ENCODE peak calls at places on chromosomes 3 and 15, in eight cellular contexts. One of them, this sample, is unnamed.

GRCh38 chr3:12042638-12043037 is 38.5 kb downstream of the SYN2 start:
- DNase-seq in stimulated activated CD4-positive, alpha-beta T cell treated with anti-CD3 and anti-CD28 coated beads, Interleukin-2, amount 100 ng/mL, for 48 hours: no peak
- DNase-seq in AG20443: no peak
- DNase-seq in GM06990: no peak
- DNase-seq in activated CD4-positive, alpha-beta T cell treated with anti-CD3 and anti-CD28 coated beads, Interleukin-2, amount 10 ng/mL, durations not matched to agents 7 days and 5 days: no peak
- DNase-seq in kidney tubule cell: no peak
- DNase-seq in nucleus accumbens: no peak
- DNase-seq in EL: no peak
- DNase-seq in this sample: no peak

GRCh38 chr3:18559323-18559972 is 134.3 kb upstream of the SATB1 start:
- DNase-seq in stimulated activated CD4-positive, alpha-beta T cell treated with anti-CD3 and anti-CD28 coated beads, Interleukin-2, amount 100 ng/mL, for 48 hours: peak
- DNase-seq in AG20443: peak
- DNase-seq in GM06990: no peak
- DNase-seq in activated CD4-positive, alpha-beta T cell treated with anti-CD3 and anti-CD28 coated beads, Interleukin-2, amount 10 ng/mL, durations not matched to agents 7 days and 5 days: peak
- DNase-seq in kidney tubule cell: peak
- DNase-seq in nucleus accumbens: no peak
- DNase-seq in EL: peak
- DNase-seq in this sample: peak

GRCh38 chr3:117955196-117955595 is 1079.5 kb downstream of the IGSF11 start:
- DNase-seq in stimulated activated CD4-positive, alpha-beta T cell treated with anti-CD3 and anti-CD28 coated beads, Interleukin-2, amount 100 ng/mL, for 48 hours: no peak
- DNase-seq in AG20443: peak
- DNase-seq in GM06990: no peak
- DNase-seq in activated CD4-positive, alpha-beta T cell treated with anti-CD3 and anti-CD28 coated beads, Interleukin-2, amount 10 ng/mL, durations not matched to agents 7 days and 5 days: no peak
- DNase-seq in kidney tubule cell: no peak
- DNase-seq in nucleus accumbens: no peak
- DNase-seq in EL: peak
- DNase-seq in this sample: no peak

GRCh38 chr3:4670352-4670751 is 177.2 kb downstream of the ITPR1 start:
- DNase-seq in stimulated activated CD4-positive, alpha-beta T cell treated with anti-CD3 and anti-CD28 coated beads, Interleukin-2, amount 100 ng/mL, for 48 hours: no peak
- DNase-seq in AG20443: peak
- DNase-seq in GM06990: no peak
- DNase-seq in activated CD4-positive, alpha-beta T cell treated with anti-CD3 and anti-CD28 coated beads, Interleukin-2, amount 10 ng/mL, durations not matched to agents 7 days and 5 days: no peak
- DNase-seq in kidney tubule cell: peak
- DNase-seq in nucleus accumbens: no peak
- DNase-seq in EL: peak
- DNase-seq in this sample: no peak

GRCh38 chr3:101946906-101947305 is 97.6 kb downstream of the NFKBIZ start:
- DNase-seq in stimulated activated CD4-positive, alpha-beta T cell treated with anti-CD3 and anti-CD28 coated beads, Interleukin-2, amount 100 ng/mL, for 48 hours: no peak
- DNase-seq in AG20443: no peak
- DNase-seq in GM06990: no peak
- DNase-seq in activated CD4-positive, alpha-beta T cell treated with anti-CD3 and anti-CD28 coated beads, Interleukin-2, amount 10 ng/mL, durations not matched to agents 7 days and 5 days: no peak
- DNase-seq in kidney tubule cell: no peak
- DNase-seq in nucleus accumbens: no peak
- DNase-seq in EL: no peak
- DNase-seq in this sample: no peak

GRCh38 chr15:42133892-42134502 is 22.4 kb downstream of the PLA2G4F start:
- DNase-seq in stimulated activated CD4-positive, alpha-beta T cell treated with anti-CD3 and anti-CD28 coated beads, Interleukin-2, amount 100 ng/mL, for 48 hours: peak
- DNase-seq in AG20443: peak
- DNase-seq in GM06990: no peak
- DNase-seq in activated CD4-positive, alpha-beta T cell treated with anti-CD3 and anti-CD28 coated beads, Interleukin-2, amount 10 ng/mL, durations not matched to agents 7 days and 5 days: peak
- DNase-seq in kidney tubule cell: peak
- DNase-seq in nucleus accumbens: peak
- DNase-seq in EL: peak
- DNase-seq in this sample: peak

GRCh38 chr3:13894812-13895154 is 14.9 kb upstream of the WNT7A start:
- DNase-seq in stimulated activated CD4-positive, alpha-beta T cell treated with anti-CD3 and anti-CD28 coated beads, Interleukin-2, amount 100 ng/mL, for 48 hours: no peak
- DNase-seq in AG20443: no peak
- DNase-seq in GM06990: peak
- DNase-seq in activated CD4-positive, alpha-beta T cell treated with anti-CD3 and anti-CD28 coated beads, Interleukin-2, amount 10 ng/mL, durations not matched to agents 7 days and 5 days: no peak
- DNase-seq in kidney tubule cell: no peak
- DNase-seq in nucleus accumbens: no peak
- DNase-seq in EL: no peak
- DNase-seq in this sample: no peak

GRCh38 chr15:66824374-66824773 is 122.3 kb downstream of the SMAD6 start:
- DNase-seq in stimulated activated CD4-positive, alpha-beta T cell treated with anti-CD3 and anti-CD28 coated beads, Interleukin-2, amount 100 ng/mL, for 48 hours: no peak
- DNase-seq in AG20443: no peak
- DNase-seq in GM06990: no peak
- DNase-seq in activated CD4-positive, alpha-beta T cell treated with anti-CD3 and anti-CD28 coated beads, Interleukin-2, amount 10 ng/mL, durations not matched to agents 7 days and 5 days: no peak
- DNase-seq in kidney tubule cell: no peak
- DNase-seq in nucleus accumbens: no peak
- DNase-seq in EL: no peak
- DNase-seq in this sample: no peak

GRCh38 chr3:3023106-3023505 is 87.1 kb downstream of the IL5RA start:
- DNase-seq in stimulated activated CD4-positive, alpha-beta T cell treated with anti-CD3 and anti-CD28 coated beads, Interleukin-2, amount 100 ng/mL, for 48 hours: no peak
- DNase-seq in AG20443: no peak
- DNase-seq in GM06990: no peak
- DNase-seq in activated CD4-positive, alpha-beta T cell treated with anti-CD3 and anti-CD28 coated beads, Interleukin-2, amount 10 ng/mL, durations not matched to agents 7 days and 5 days: no peak
- DNase-seq in kidney tubule cell: peak
- DNase-seq in nucleus accumbens: no peak
- DNase-seq in EL: no peak
- DNase-seq in this sample: no peak

GRCh38 chr15:25939122-25939521 is 76.0 kb upstream of the ATP10A start:
- DNase-seq in stimulated activated CD4-positive, alpha-beta T cell treated with anti-CD3 and anti-CD28 coated beads, Interleukin-2, amount 100 ng/mL, for 48 hours: no peak
- DNase-seq in AG20443: peak
- DNase-seq in GM06990: peak
- DNase-seq in activated CD4-positive, alpha-beta T cell treated with anti-CD3 and anti-CD28 coated beads, Interleukin-2, amount 10 ng/mL, durations not matched to agents 7 days and 5 days: no peak
- DNase-seq in kidney tubule cell: no peak
- DNase-seq in nucleus accumbens: no peak
- DNase-seq in EL: no peak
- DNase-seq in this sample: no peak

GRCh38 chr3:129892486-129892856 is 1.0 kb downstream of the TMCC1 start:
- DNase-seq in stimulated activated CD4-positive, alpha-beta T cell treated with anti-CD3 and anti-CD28 coated beads, Interleukin-2, amount 100 ng/mL, for 48 hours: peak
- DNase-seq in AG20443: no peak
- DNase-seq in GM06990: no peak
- DNase-seq in activated CD4-positive, alpha-beta T cell treated with anti-CD3 and anti-CD28 coated beads, Interleukin-2, amount 10 ng/mL, durations not matched to agents 7 days and 5 days: peak
- DNase-seq in kidney tubule cell: no peak
- DNase-seq in nucleus accumbens: no peak
- DNase-seq in EL: no peak
- DNase-seq in this sample: no peak

GRCh38 chr3:82261013-82261412 is 499.6 kb upstream of the GBE1 start:
- DNase-seq in stimulated activated CD4-positive, alpha-beta T cell treated with anti-CD3 and anti-CD28 coated beads, Interleukin-2, amount 100 ng/mL, for 48 hours: no peak
- DNase-seq in AG20443: no peak
- DNase-seq in GM06990: no peak
- DNase-seq in activated CD4-positive, alpha-beta T cell treated with anti-CD3 and anti-CD28 coated beads, Interleukin-2, amount 10 ng/mL, durations not matched to agents 7 days and 5 days: no peak
- DNase-seq in kidney tubule cell: no peak
- DNase-seq in nucleus accumbens: no peak
- DNase-seq in EL: no peak
- DNase-seq in this sample: no peak

GRCh38 chr3:134535186-134535974 is 49.5 kb downstream of the CEP63 start:
- DNase-seq in stimulated activated CD4-positive, alpha-beta T cell treated with anti-CD3 and anti-CD28 coated beads, Interleukin-2, amount 100 ng/mL, for 48 hours: no peak
- DNase-seq in AG20443: no peak
- DNase-seq in GM06990: no peak
- DNase-seq in activated CD4-positive, alpha-beta T cell treated with anti-CD3 and anti-CD28 coated beads, Interleukin-2, amount 10 ng/mL, durations not matched to agents 7 days and 5 days: no peak
- DNase-seq in kidney tubule cell: no peak
- DNase-seq in nucleus accumbens: no peak
- DNase-seq in EL: no peak
- DNase-seq in this sample: no peak

GRCh38 chr3:132164469-132165092 is 129.8 kb upstream of the CPNE4 start:
- DNase-seq in stimulated activated CD4-positive, alpha-beta T cell treated with anti-CD3 and anti-CD28 coated beads, Interleukin-2, amount 100 ng/mL, for 48 hours: no peak
- DNase-seq in AG20443: no peak
- DNase-seq in GM06990: no peak
- DNase-seq in activated CD4-positive, alpha-beta T cell treated with anti-CD3 and anti-CD28 coated beads, Interleukin-2, amount 10 ng/mL, durations not matched to agents 7 days and 5 days: no peak
- DNase-seq in kidney tubule cell: peak
- DNase-seq in nucleus accumbens: no peak
- DNase-seq in EL: peak
- DNase-seq in this sample: no peak

GRCh38 chr15:69834756-69835155 is 263.0 kb downstream of the TLE3 start:
- DNase-seq in stimulated activated CD4-positive, alpha-beta T cell treated with anti-CD3 and anti-CD28 coated beads, Interleukin-2, amount 100 ng/mL, for 48 hours: no peak
- DNase-seq in AG20443: peak
- DNase-seq in GM06990: no peak
- DNase-seq in activated CD4-positive, alpha-beta T cell treated with anti-CD3 and anti-CD28 coated beads, Interleukin-2, amount 10 ng/mL, durations not matched to agents 7 days and 5 days: no peak
- DNase-seq in kidney tubule cell: no peak
- DNase-seq in nucleus accumbens: no peak
- DNase-seq in EL: no peak
- DNase-seq in this sample: no peak

GRCh38 chr3:176262071-176262470 is 935.2 kb downstream of the TBL1XR1 start:
- DNase-seq in stimulated activated CD4-positive, alpha-beta T cell treated with anti-CD3 and anti-CD28 coated beads, Interleukin-2, amount 100 ng/mL, for 48 hours: no peak
- DNase-seq in AG20443: no peak
- DNase-seq in GM06990: no peak
- DNase-seq in activated CD4-positive, alpha-beta T cell treated with anti-CD3 and anti-CD28 coated beads, Interleukin-2, amount 10 ng/mL, durations not matched to agents 7 days and 5 days: no peak
- DNase-seq in kidney tubule cell: no peak
- DNase-seq in nucleus accumbens: no peak
- DNase-seq in EL: no peak
- DNase-seq in this sample: no peak

GRCh38 chr15:40045572-40046217 is 6.7 kb upstream of the SRP14 start:
- DNase-seq in stimulated activated CD4-positive, alpha-beta T cell treated with anti-CD3 and anti-CD28 coated beads, Interleukin-2, amount 100 ng/mL, for 48 hours: no peak
- DNase-seq in AG20443: no peak
- DNase-seq in GM06990: no peak
- DNase-seq in activated CD4-positive, alpha-beta T cell treated with anti-CD3 and anti-CD28 coated beads, Interleukin-2, amount 10 ng/mL, durations not matched to agents 7 days and 5 days: no peak
- DNase-seq in kidney tubule cell: no peak
- DNase-seq in nucleus accumbens: no peak
- DNase-seq in EL: no peak
- DNase-seq in this sample: no peak

GRCh38 chr15:101107625-101108457 is 144.0 kb downstream of the CHSY1 start:
- DNase-seq in stimulated activated CD4-positive, alpha-beta T cell treated with anti-CD3 and anti-CD28 coated beads, Interleukin-2, amount 100 ng/mL, for 48 hours: no peak
- DNase-seq in AG20443: no peak
- DNase-seq in GM06990: no peak
- DNase-seq in activated CD4-positive, alpha-beta T cell treated with anti-CD3 and anti-CD28 coated beads, Interleukin-2, amount 10 ng/mL, durations not matched to agents 7 days and 5 days: no peak
- DNase-seq in kidney tubule cell: no peak
- DNase-seq in nucleus accumbens: no peak
- DNase-seq in EL: no peak
- DNase-seq in this sample: no peak

GRCh38 chr15:61155741-61156700 is 73.1 kb downstream of the RORA start:
- DNase-seq in stimulated activated CD4-positive, alpha-beta T cell treated with anti-CD3 and anti-CD28 coated beads, Interleukin-2, amount 100 ng/mL, for 48 hours: no peak
- DNase-seq in AG20443: peak
- DNase-seq in GM06990: no peak
- DNase-seq in activated CD4-positive, alpha-beta T cell treated with anti-CD3 and anti-CD28 coated beads, Interleukin-2, amount 10 ng/mL, durations not matched to agents 7 days and 5 days: no peak
- DNase-seq in kidney tubule cell: peak
- DNase-seq in nucleus accumbens: no peak
- DNase-seq in EL: peak
- DNase-seq in this sample: no peak

GRCh38 chr3:125496701-125497100 is 23.3 kb downstream of the SNX4 start:
- DNase-seq in stimulated activated CD4-positive, alpha-beta T cell treated with anti-CD3 and anti-CD28 coated beads, Interleukin-2, amount 100 ng/mL, for 48 hours: no peak
- DNase-seq in AG20443: no peak
- DNase-seq in GM06990: no peak
- DNase-seq in activated CD4-positive, alpha-beta T cell treated with anti-CD3 and anti-CD28 coated beads, Interleukin-2, amount 10 ng/mL, durations not matched to agents 7 days and 5 days: no peak
- DNase-seq in kidney tubule cell: no peak
- DNase-seq in nucleus accumbens: no peak
- DNase-seq in EL: no peak
- DNase-seq in this sample: no peak

GRCh38 chr3:126983653-126984390 is 907 bp downstream of the PLXNA1 start:
- DNase-seq in stimulated activated CD4-positive, alpha-beta T cell treated with anti-CD3 and anti-CD28 coated beads, Interleukin-2, amount 100 ng/mL, for 48 hours: peak
- DNase-seq in AG20443: peak
- DNase-seq in GM06990: no peak
- DNase-seq in activated CD4-positive, alpha-beta T cell treated with anti-CD3 and anti-CD28 coated beads, Interleukin-2, amount 10 ng/mL, durations not matched to agents 7 days and 5 days: peak
- DNase-seq in kidney tubule cell: peak
- DNase-seq in nucleus accumbens: no peak
- DNase-seq in EL: peak
- DNase-seq in this sample: peak

GRCh38 chr3:173467501-173467900 is 70.0 kb downstream of the NLGN1 start:
- DNase-seq in stimulated activated CD4-positive, alpha-beta T cell treated with anti-CD3 and anti-CD28 coated beads, Interleukin-2, amount 100 ng/mL, for 48 hours: no peak
- DNase-seq in AG20443: no peak
- DNase-seq in GM06990: no peak
- DNase-seq in activated CD4-positive, alpha-beta T cell treated with anti-CD3 and anti-CD28 coated beads, Interleukin-2, amount 10 ng/mL, durations not matched to agents 7 days and 5 days: no peak
- DNase-seq in kidney tubule cell: no peak
- DNase-seq in nucleus accumbens: no peak
- DNase-seq in EL: peak
- DNase-seq in this sample: no peak

GRCh38 chr15:79541176-79541575 is 109.0 kb downstream of the MINAR1 start:
- DNase-seq in stimulated activated CD4-positive, alpha-beta T cell treated with anti-CD3 and anti-CD28 coated beads, Interleukin-2, amount 100 ng/mL, for 48 hours: no peak
- DNase-seq in AG20443: no peak
- DNase-seq in GM06990: no peak
- DNase-seq in activated CD4-positive, alpha-beta T cell treated with anti-CD3 and anti-CD28 coated beads, Interleukin-2, amount 10 ng/mL, durations not matched to agents 7 days and 5 days: no peak
- DNase-seq in kidney tubule cell: no peak
- DNase-seq in nucleus accumbens: no peak
- DNase-seq in EL: no peak
- DNase-seq in this sample: no peak

GRCh38 chr15:41603941-41604660 is 45.1 kb downstream of the TYRO3 start:
- DNase-seq in stimulated activated CD4-positive, alpha-beta T cell treated with anti-CD3 and anti-CD28 coated beads, Interleukin-2, amount 100 ng/mL, for 48 hours: peak
- DNase-seq in AG20443: peak
- DNase-seq in GM06990: peak
- DNase-seq in activated CD4-positive, alpha-beta T cell treated with anti-CD3 and anti-CD28 coated beads, Interleukin-2, amount 10 ng/mL, durations not matched to agents 7 days and 5 days: peak
- DNase-seq in kidney tubule cell: peak
- DNase-seq in nucleus accumbens: peak
- DNase-seq in EL: peak
- DNase-seq in this sample: peak

GRCh38 chr15:49438970-49439631 is 16.1 kb downstream of the FGF7 start:
- DNase-seq in stimulated activated CD4-positive, alpha-beta T cell treated with anti-CD3 and anti-CD28 coated beads, Interleukin-2, amount 100 ng/mL, for 48 hours: no peak
- DNase-seq in AG20443: no peak
- DNase-seq in GM06990: no peak
- DNase-seq in activated CD4-positive, alpha-beta T cell treated with anti-CD3 and anti-CD28 coated beads, Interleukin-2, amount 10 ng/mL, durations not matched to agents 7 days and 5 days: no peak
- DNase-seq in kidney tubule cell: no peak
- DNase-seq in nucleus accumbens: no peak
- DNase-seq in EL: no peak
- DNase-seq in this sample: no peak

GRCh38 chr3:118863731-118864322 is 170.8 kb downstream of the IGSF11 start:
- DNase-seq in stimulated activated CD4-positive, alpha-beta T cell treated with anti-CD3 and anti-CD28 coated beads, Interleukin-2, amount 100 ng/mL, for 48 hours: no peak
- DNase-seq in AG20443: no peak
- DNase-seq in GM06990: no peak
- DNase-seq in activated CD4-positive, alpha-beta T cell treated with anti-CD3 and anti-CD28 coated beads, Interleukin-2, amount 10 ng/mL, durations not matched to agents 7 days and 5 days: no peak
- DNase-seq in kidney tubule cell: no peak
- DNase-seq in nucleus accumbens: no peak
- DNase-seq in EL: peak
- DNase-seq in this sample: no peak

GRCh38 chr15:58568157-58568571 is 136.4 kb downstream of the LIPC start:
- DNase-seq in stimulated activated CD4-positive, alpha-beta T cell treated with anti-CD3 and anti-CD28 coated beads, Interleukin-2, amount 100 ng/mL, for 48 hours: no peak
- DNase-seq in AG20443: no peak
- DNase-seq in GM06990: no peak
- DNase-seq in activated CD4-positive, alpha-beta T cell treated with anti-CD3 and anti-CD28 coated beads, Interleukin-2, amount 10 ng/mL, durations not matched to agents 7 days and 5 days: no peak
- DNase-seq in kidney tubule cell: peak
- DNase-seq in nucleus accumbens: no peak
- DNase-seq in EL: no peak
- DNase-seq in this sample: no peak

GRCh38 chr15:34914316-34914715 is 55.2 kb downstream of the AQR start:
- DNase-seq in stimulated activated CD4-positive, alpha-beta T cell treated with anti-CD3 and anti-CD28 coated beads, Interleukin-2, amount 100 ng/mL, for 48 hours: no peak
- DNase-seq in AG20443: no peak
- DNase-seq in GM06990: no peak
- DNase-seq in activated CD4-positive, alpha-beta T cell treated with anti-CD3 and anti-CD28 coated beads, Interleukin-2, amount 10 ng/mL, durations not matched to agents 7 days and 5 days: no peak
- DNase-seq in kidney tubule cell: no peak
- DNase-seq in nucleus accumbens: no peak
- DNase-seq in EL: no peak
- DNase-seq in this sample: no peak

GRCh38 chr3:125374501-125374995 is 577 bp downstream of the ZNF148 start:
- DNase-seq in stimulated activated CD4-positive, alpha-beta T cell treated with anti-CD3 and anti-CD28 coated beads, Interleukin-2, amount 100 ng/mL, for 48 hours: peak
- DNase-seq in AG20443: peak
- DNase-seq in GM06990: no peak
- DNase-seq in activated CD4-positive, alpha-beta T cell treated with anti-CD3 and anti-CD28 coated beads, Interleukin-2, amount 10 ng/mL, durations not matched to agents 7 days and 5 days: peak
- DNase-seq in kidney tubule cell: peak
- DNase-seq in nucleus accumbens: peak
- DNase-seq in EL: peak
- DNase-seq in this sample: peak

GRCh38 chr3:99957086-99957821 is 139.6 kb downstream of the CMSS1 start:
- DNase-seq in stimulated activated CD4-positive, alpha-beta T cell treated with anti-CD3 and anti-CD28 coated beads, Interleukin-2, amount 100 ng/mL, for 48 hours: no peak
- DNase-seq in AG20443: no peak
- DNase-seq in GM06990: no peak
- DNase-seq in activated CD4-positive, alpha-beta T cell treated with anti-CD3 and anti-CD28 coated beads, Interleukin-2, amount 10 ng/mL, durations not matched to agents 7 days and 5 days: no peak
- DNase-seq in kidney tubule cell: no peak
- DNase-seq in nucleus accumbens: no peak
- DNase-seq in EL: no peak
- DNase-seq in this sample: no peak

GRCh38 chr15:33098082-33099058 is 96.1 kb downstream of the FMN1 start:
- DNase-seq in stimulated activated CD4-positive, alpha-beta T cell treated with anti-CD3 and anti-CD28 coated beads, Interleukin-2, amount 100 ng/mL, for 48 hours: no peak
- DNase-seq in AG20443: peak
- DNase-seq in GM06990: no peak
- DNase-seq in activated CD4-positive, alpha-beta T cell treated with anti-CD3 and anti-CD28 coated beads, Interleukin-2, amount 10 ng/mL, durations not matched to agents 7 days and 5 days: no peak
- DNase-seq in kidney tubule cell: peak
- DNase-seq in nucleus accumbens: no peak
- DNase-seq in EL: peak
- DNase-seq in this sample: no peak

GRCh38 chr15:40803688-40804087 is 3.2 kb upstream of the ZFYVE19 start:
- DNase-seq in stimulated activated CD4-positive, alpha-beta T cell treated with anti-CD3 and anti-CD28 coated beads, Interleukin-2, amount 100 ng/mL, for 48 hours: no peak
- DNase-seq in AG20443: no peak
- DNase-seq in GM06990: no peak
- DNase-seq in activated CD4-positive, alpha-beta T cell treated with anti-CD3 and anti-CD28 coated beads, Interleukin-2, amount 10 ng/mL, durations not matched to agents 7 days and 5 days: no peak
- DNase-seq in kidney tubule cell: no peak
- DNase-seq in nucleus accumbens: no peak
- DNase-seq in EL: no peak
- DNase-seq in this sample: no peak

GRCh38 chr3:13009946-13010315 is 63.3 kb downstream of the IQSEC1 start:
- DNase-seq in stimulated activated CD4-positive, alpha-beta T cell treated with anti-CD3 and anti-CD28 coated beads, Interleukin-2, amount 100 ng/mL, for 48 hours: no peak
- DNase-seq in AG20443: no peak
- DNase-seq in GM06990: no peak
- DNase-seq in activated CD4-positive, alpha-beta T cell treated with anti-CD3 and anti-CD28 coated beads, Interleukin-2, amount 10 ng/mL, durations not matched to agents 7 days and 5 days: no peak
- DNase-seq in kidney tubule cell: no peak
- DNase-seq in nucleus accumbens: no peak
- DNase-seq in EL: no peak
- DNase-seq in this sample: no peak

GRCh38 chr3:122668930-122669730 is 11.5 kb upstream of the PARP14 start:
- DNase-seq in stimulated activated CD4-positive, alpha-beta T cell treated with anti-CD3 and anti-CD28 coated beads, Interleukin-2, amount 100 ng/mL, for 48 hours: no peak
- DNase-seq in AG20443: peak
- DNase-seq in GM06990: peak
- DNase-seq in activated CD4-positive, alpha-beta T cell treated with anti-CD3 and anti-CD28 coated beads, Interleukin-2, amount 10 ng/mL, durations not matched to agents 7 days and 5 days: no peak
- DNase-seq in kidney tubule cell: peak
- DNase-seq in nucleus accumbens: no peak
- DNase-seq in EL: peak
- DNase-seq in this sample: no peak

This sample was measured in GM13976.